ENCODE peak calls at places on chromosomes 11 and 22, in six cellular contexts. A is psoas muscle, J is AG09309, I is Calu3, S is BE2C, W is PC-3. R is an unnamed sample.

GRCh38 chr11:100442017-100442416 is 245.1 kb upstream of the ARHGAP42 start:
- DNase-seq in S (no peak), J (no peak), W (no peak), A (no peak), I (no peak), R (no peak)

GRCh38 chr11:10898763-10899541 is 41.1 kb upstream of the ZBED5 start:
- DNase-seq in I (peak), J (no peak), W (no peak), A (peak), S (no peak), R (no peak)

GRCh38 chr11:128335729-128336128 is 251.6 kb downstream of the ETS1 start:
- DNase-seq in J (no peak), I (no peak), S (no peak), A (no peak), W (no peak), R (no peak)

GRCh38 chr22:38273135-38273761 is 438 bp upstream of the TMEM184B start:
- DNase-seq in J (no peak), S (no peak), I (no peak), W (no peak), A (no peak), R (no peak)

GRCh38 chr11:116890607-116891006 is 53.2 kb upstream of the APOA1 start:
- DNase-seq in J (no peak), S (no peak), W (no peak), I (no peak), A (no peak), R (no peak)

GRCh38 chr22:23774114-23774921 is 1.7 kb downstream of the MMP11 start:
- DNase-seq in J (no peak), I (no peak), W (no peak), S (no peak), A (no peak), R (no peak)

GRCh38 chr22:28706845-28707244 is 27.2 kb upstream of the TTC28 start:
- DNase-seq in A (no peak), J (no peak), W (no peak), S (no peak), I (no peak), R (no peak)

GRCh38 chr11:47355283-47356128 is 3.0 kb upstream of the MYBPC3 start:
- DNase-seq in W (peak), A (peak), J (peak), S (peak), I (peak), R (peak)

GRCh38 chr11:76151561-76152085 is 54.7 kb downstream of the WNT11 start:
- DNase-seq in S (no peak), I (no peak), J (no peak), W (no peak), A (no peak), R (no peak)

GRCh38 chr11:76288166-76288978 is 82.1 kb upstream of the WNT11 start:
- DNase-seq in W (no peak), A (no peak), S (no peak), I (no peak), J (no peak), R (no peak)

GRCh38 chr11:91407842-91408241 is 816.8 kb upstream of the FAT3 start:
- DNase-seq in S (no peak), A (no peak), J (no peak), W (no peak), I (no peak), R (no peak)

GRCh38 chr11:40388097-40388818 is 1071.2 kb downstream of the LRRC4C start:
- DNase-seq in A (no peak), W (peak), S (no peak), I (no peak), J (no peak), R (no peak)

GRCh38 chr11:8777907-8778767 is 95.5 kb downstream of the RPL27A start:
- DNase-seq in J (no peak), A (peak), I (no peak), W (no peak), S (no peak), R (no peak)

GRCh38 chr11:64027619-64028397 is 7.9 kb upstream of the FLRT1 start:
- DNase-seq in S (no peak), I (no peak), A (no peak), J (no peak), W (no peak), R (no peak)

GRCh38 chr22:49788492-49788891 is 39.2 kb downstream of the BRD1 start:
- DNase-seq in W (no peak), I (no peak), J (no peak), A (peak), S (no peak), R (no peak)

GRCh38 chr22:36340621-36341020 is 47.1 kb downstream of the MYH9 start:
- DNase-seq in A (no peak), I (no peak), S (no peak), W (no peak), J (no peak), R (no peak)
- TF ChIP-seq CTCF in A (no peak), I (no peak), S (no peak), W (no peak), J (no peak), R (no peak)

GRCh38 chr11:83087035-83087434 is 15.3 kb upstream of the RAB30 start:
- DNase-seq in J (no peak), S (no peak), A (no peak), W (peak), I (no peak), R (no peak)
- TF ChIP-seq CTCF in J (peak), S (peak), A (peak), W (peak), I (no peak), R (no peak)

GRCh38 chr11:2777396-2777795 is 77.6 kb upstream of the KCNQ1OT1 start:
- DNase-seq in A (no peak), I (peak), J (no peak), W (peak), S (no peak), R (no peak)

GRCh38 chr11:2777871-2778629 is 78.3 kb upstream of the KCNQ1OT1 start:
- DNase-seq in S (peak), I (peak), W (no peak), A (peak), J (no peak), R (no peak)

GRCh38 chr11:2779499-2779980 is 79.7 kb upstream of the KCNQ1OT1 start:
- DNase-seq in I (peak), J (no peak), A (peak), W (no peak), S (peak), R (no peak)

GRCh38 chr11:2779981-2780849 is 80.4 kb upstream of the KCNQ1OT1 start:
- DNase-seq in J (no peak), W (no peak), S (no peak), I (peak), A (peak), R (no peak)

GRCh38 chr11:2778630-2779498 is 79.1 kb upstream of the KCNQ1OT1 start:
- DNase-seq in W (peak), J (no peak), A (peak), I (peak), S (peak), R (no peak)
- TF ChIP-seq CTCF in W (no peak), J (no peak), A (peak), I (no peak), S (no peak), R (no peak)

GRCh38 chr22:48663297-48663696 is 1164.4 kb downstream of the BRD1 start:
- DNase-seq in S (no peak), W (peak), J (no peak), I (no peak), A (no peak), R (no peak)
- TF ChIP-seq CTCF in S (peak), W (peak), J (no peak), I (peak), A (peak), R (peak)

GRCh38 chr11:14374922-14375630 is 16.1 kb upstream of the RRAS2 start:
- DNase-seq in I (no peak), S (no peak), J (no peak), W (no peak), A (no peak), R (no peak)
- TF ChIP-seq CTCF in I (peak), S (peak), J (peak), W (peak), A (peak), R (peak)

DNA sequence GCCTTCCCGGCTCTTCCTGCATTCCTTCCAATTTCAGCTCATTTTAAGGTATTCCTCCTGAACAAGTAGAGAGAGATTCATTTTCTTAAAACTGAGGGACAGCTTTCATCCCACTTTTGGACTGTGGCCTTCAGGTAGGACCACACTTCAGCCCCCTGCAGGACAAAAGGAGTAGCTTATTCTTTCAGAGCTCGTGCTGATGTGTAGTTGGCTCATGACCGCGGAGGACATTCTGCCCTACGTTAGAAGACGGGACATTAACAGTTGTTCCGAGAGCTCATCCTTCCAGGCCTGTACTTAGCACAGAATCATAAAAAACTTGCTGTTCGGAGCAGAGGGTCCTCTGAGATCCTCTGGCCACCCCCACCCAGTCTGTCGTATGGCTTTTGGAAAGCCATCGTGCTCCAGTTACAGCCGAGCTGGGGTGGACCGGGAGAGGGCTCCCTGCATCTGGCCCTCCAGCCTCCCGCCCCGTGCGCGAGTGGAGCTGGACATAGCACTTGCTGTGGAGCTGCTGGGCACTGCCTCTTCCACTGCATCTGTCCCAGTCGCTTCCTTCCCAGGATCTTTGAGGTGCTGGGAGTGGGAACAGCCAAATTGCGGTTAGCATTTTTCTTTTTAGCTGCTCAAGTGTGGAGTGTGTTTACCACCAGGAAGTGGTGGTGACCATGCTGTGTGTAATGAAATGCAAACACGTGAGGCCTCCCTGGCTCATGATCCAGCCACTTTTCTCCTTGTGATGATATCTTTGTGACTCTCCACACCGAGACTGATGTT is 250.3 kb downstream of the TBC1D22A start:
- DNase-seq in I (no peak), J (peak), A (no peak), S (no peak), W (peak), R (no peak)
- TF ChIP-seq CTCF in I (no peak), J (no peak), A (no peak), S (peak), W (peak), R (peak)

GRCh38 chr11:102364991-102365390 is 18.0 kb downstream of the BIRC2 start:
- DNase-seq in S (no peak), J (no peak), W (no peak), A (no peak), I (no peak), R (no peak)

GRCh38 chr11:102368472-102368871 is 21.5 kb downstream of the BIRC2 start:
- DNase-seq in W (no peak), A (no peak), J (no peak), S (no peak), I (no peak), R (no peak)

GRCh38 chr11:102367364-102367763 is 20.4 kb downstream of the BIRC2 start:
- DNase-seq in J (no peak), I (no peak), S (no peak), A (no peak), W (peak), R (no peak)
- TF ChIP-seq CTCF in J (peak), I (peak), S (peak), A (peak), W (peak), R (no peak)

GRCh38 chr11:12871251-12871650 is 137.9 kb upstream of the RASSF10 start:
- DNase-seq in I (no peak), A (no peak), J (no peak), S (no peak), W (no peak), R (no peak)

GRCh38 chr11:12865871-12866595 is 143.1 kb upstream of the RASSF10 start:
- DNase-seq in S (no peak), J (no peak), W (no peak), A (no peak), I (no peak), R (no peak)

GRCh38 chr11:12871788-12872321 is 137.3 kb upstream of the RASSF10 start:
- DNase-seq in S (peak), A (no peak), I (no peak), W (peak), J (no peak), R (no peak)

GRCh38 chr11:12867531-12867930 is 141.6 kb upstream of the RASSF10 start:
- DNase-seq in W (no peak), S (no peak), I (no peak), A (no peak), J (no peak), R (no peak)

GRCh38 chr11:12868315-12869073 is 140.6 kb upstream of the RASSF10 start:
- DNase-seq in W (peak), A (no peak), I (no peak), J (no peak), S (no peak), R (no peak)
- TF ChIP-seq CTCF in W (peak), A (no peak), I (no peak), J (peak), S (peak), R (no peak)

GRCh38 chr11:43576834-43577521 is 103.6 kb upstream of the HSD17B12 start:
- DNase-seq in J (no peak), S (peak), I (peak), W (peak), A (no peak), R (peak)
- TF ChIP-seq CTCF in J (peak), S (peak), I (no peak), W (peak), A (peak), R (peak)